ENCODE peak calls at places on chromosomes 16 and 17, in ten cellular contexts. L is breast epithelium, S is colonic mucosa, E is IMR-90, N is stomach, X is HCT116, F is left ventricle myocardium inferior, V is GM23338, G is Peyer's patch, W is cardiac muscle cell. K is an unnamed sample. For H3K4me1 and H3K36me3, the result is how much of the 10 kb centered on the place peaks cover.

GRCh38 chr17:11238710-11239109 is 2.3 kb upstream of the SHISA6 start:
- DNase-seq in L (no peak), S (no peak), E (no peak), N (no peak), X (no peak), F (no peak), V (no peak), G (no peak), W (no peak), K (no peak)

GRCh38 chr16:31181102-31181830 is 1.3 kb downstream of the FUS start:
- DNase-seq in L (peak), S (peak), E (peak), N (peak), X (no peak), F (peak), V (no peak), G (peak), W (peak), K (peak)

GRCh38 chr17:27535178-27535928 is 79.1 kb downstream of the KSR1 start:
- DNase-seq in L (no peak), S (peak), E (peak), N (no peak), X (no peak), F (no peak), V (no peak), G (peak), W (no peak), K (no peak)

GRCh38 chr16:28983644-28984043 is 1.2 kb upstream of the LAT start:
- DNase-seq in L (no peak), S (no peak), E (no peak), N (no peak), X (no peak), F (no peak), V (no peak), G (no peak), W (no peak), K (no peak)

GRCh38 chr17:7862692-7863437 is 5.1 kb downstream of the CYB5D1 start:
- DNase-seq in L (peak), S (peak), E (peak), N (no peak), X (no peak), F (peak), V (peak), G (peak), W (peak), K (no peak)

GRCh38 chr17:8830141-8830540 is 31.0 kb upstream of the MFSD6L start:
- DNase-seq in L (no peak), S (no peak), E (no peak), N (no peak), X (no peak), F (no peak), V (no peak), G (no peak), W (no peak), K (no peak)

GRCh38 chr16:46859719-46860152 is 24.4 kb upstream of the GPT2 start:
- DNase-seq in L (no peak), S (peak), E (peak), N (peak), X (peak), F (no peak), V (peak), G (peak), W (peak), K (no peak)

GRCh38 chr16:82990155-82990554 is 363.4 kb downstream of the CDH13 start:
- DNase-seq in L (no peak), S (no peak), E (peak), N (no peak), X (no peak), F (no peak), V (no peak), G (no peak), W (peak), K (no peak)

GRCh38 chr16:82846806-82847205 is 220.0 kb downstream of the CDH13 start:
- DNase-seq in L (no peak), S (no peak), E (no peak), N (no peak), X (no peak), F (no peak), V (no peak), G (no peak), W (no peak), K (no peak)

GRCh38 chr17:13024033-13024432 is 6.2 kb upstream of the ELAC2 start:
- DNase-seq in L (no peak), S (no peak), E (no peak), N (no peak), X (no peak), F (no peak), V (no peak), G (no peak), W (no peak), K (no peak)

GRCh38 chr16:85117418-85117817 is 5.1 kb upstream of the CIBAR2 start:
- DNase-seq in L (no peak), S (no peak), E (no peak), N (no peak), X (no peak), F (no peak), V (no peak), G (no peak), W (no peak), K (no peak)

GRCh38 chr16:81520560-81521135 is 76.0 kb downstream of the CMIP start:
- DNase-seq in L (no peak), S (no peak), E (no peak), N (no peak), X (no peak), F (no peak), V (no peak), G (no peak), W (no peak), K (no peak)
- H3K4me1 ChIP-seq in L (under half), S (under half), E (under half), N (under half), X (half or more), F (under half), V (under half), G (under half), W (under half), K (under half)

DNA sequence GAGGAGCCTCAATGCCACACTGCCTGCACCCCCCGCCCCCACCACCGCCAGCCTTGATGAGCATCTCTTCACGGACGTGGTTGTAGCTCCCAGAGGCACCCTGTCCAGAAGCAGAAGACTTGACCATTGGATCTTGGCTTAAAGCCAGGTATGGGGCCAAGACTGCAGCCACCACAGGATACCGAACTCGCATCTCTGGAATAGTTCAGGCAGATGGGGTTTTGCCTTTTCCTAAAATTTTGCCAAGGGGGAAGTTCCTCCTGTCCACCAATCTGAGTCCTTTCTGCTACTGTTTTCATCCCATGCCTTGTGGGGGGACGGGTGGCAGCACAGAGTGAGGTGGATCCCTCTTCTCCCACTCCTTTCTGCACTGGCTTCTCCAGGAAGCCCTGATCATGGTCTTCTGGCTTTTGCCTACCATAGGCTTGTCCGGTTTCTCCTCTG is 939 bp downstream of the CORO6 start:
- DNase-seq in L (no peak), S (no peak), E (no peak), N (no peak), X (no peak), F (no peak), V (no peak), G (no peak), W (peak), K (no peak)
- H3K4me3 ChIP-seq in L (peak), S (peak), E (peak), N (peak), X (peak), F (peak), V (peak), G (peak), W (peak), K (peak)

DNA sequence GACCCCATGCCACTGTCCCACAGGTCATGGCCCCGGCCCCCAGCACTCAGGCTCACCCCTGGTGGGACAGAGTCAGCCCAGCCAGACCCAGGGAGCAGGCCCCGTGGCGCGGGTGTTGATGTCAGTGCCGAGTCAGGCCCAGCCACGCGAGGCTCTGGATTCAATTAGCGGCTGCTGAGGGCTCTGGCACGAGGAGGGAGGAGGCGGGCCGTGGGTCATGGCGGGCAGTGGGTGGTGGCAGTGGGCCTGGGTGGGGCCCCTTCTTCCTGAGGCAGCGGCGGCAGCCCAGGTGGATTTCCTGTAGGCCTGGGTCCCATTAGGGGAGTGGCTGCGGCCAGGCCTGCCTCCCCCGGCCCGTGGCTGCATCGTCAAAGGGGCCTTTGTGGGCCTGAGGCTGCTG is 12.8 kb downstream of the VASN start:
- DNase-seq in L (peak), S (no peak), E (peak), N (no peak), X (no peak), F (peak), V (no peak), G (no peak), W (no peak), K (no peak)
- H3K36me3 ChIP-seq in L (under half), S (under half), E (under half), N (half or more), X (under half), F (under half), V (under half), G (under half), W (under half), K (half or more)

DNA sequence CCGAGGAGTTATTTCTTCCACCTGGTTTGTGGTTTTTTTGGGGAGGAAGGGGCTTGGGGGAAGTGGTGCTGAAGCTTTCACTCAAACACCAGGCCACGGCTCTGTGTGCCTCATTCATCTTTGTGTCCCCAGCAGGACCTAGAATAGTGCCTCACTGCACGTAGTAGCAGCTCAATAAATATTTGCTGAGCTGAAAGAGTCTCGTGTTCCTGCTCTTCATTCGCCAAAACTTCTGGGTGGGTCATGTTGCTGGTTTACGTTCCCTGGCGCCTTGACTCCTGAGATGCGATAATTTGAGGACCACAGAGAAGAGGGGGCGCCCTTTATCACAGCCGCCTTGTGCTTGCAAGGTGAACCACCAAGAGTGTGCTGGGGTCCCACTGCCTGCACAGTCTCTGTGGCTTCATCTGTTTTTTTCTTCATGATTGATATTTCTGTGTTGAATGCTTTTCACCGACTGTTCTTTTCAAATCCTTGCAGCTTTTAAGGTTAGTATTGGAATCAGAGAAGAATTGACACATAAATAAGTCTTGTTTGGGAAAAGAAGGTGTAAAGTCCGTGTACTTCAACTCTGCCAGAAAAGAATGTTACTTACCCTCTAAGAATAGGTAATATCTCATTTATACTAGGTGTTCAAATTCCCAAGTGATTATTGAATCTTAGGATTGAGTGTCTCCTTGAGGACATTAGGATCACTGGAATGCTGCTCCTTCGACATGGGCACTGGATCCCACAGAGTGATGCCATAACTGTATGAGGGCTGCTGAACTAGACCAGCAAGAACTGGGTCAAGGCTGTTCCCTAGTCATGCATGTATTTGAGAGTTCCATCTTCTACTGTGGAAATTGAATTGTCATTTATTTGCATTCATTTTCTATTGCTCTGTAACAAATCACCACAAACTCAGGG is 92.7 kb upstream of the CLEC18A start:
- DNase-seq in L (no peak), S (peak), E (no peak), N (no peak), X (no peak), F (no peak), V (peak), G (no peak), W (no peak), K (no peak)
- H3K4me1 ChIP-seq in L (under half), S (under half), E (under half), N (under half), X (under half), F (half or more), V (under half), G (under half), W (under half), K (under half)

GRCh38 chr17:75524971-75525805 is at the start of gene LLGL2:
- DNase-seq in L (peak), S (peak), E (peak), N (peak), X (peak), F (peak), V (peak), G (peak), W (peak), K (peak)
- H3K4me3 ChIP-seq in L (peak), S (peak), E (peak), N (peak), X (peak), F (peak), V (peak), G (peak), W (peak), K (peak)

DNA sequence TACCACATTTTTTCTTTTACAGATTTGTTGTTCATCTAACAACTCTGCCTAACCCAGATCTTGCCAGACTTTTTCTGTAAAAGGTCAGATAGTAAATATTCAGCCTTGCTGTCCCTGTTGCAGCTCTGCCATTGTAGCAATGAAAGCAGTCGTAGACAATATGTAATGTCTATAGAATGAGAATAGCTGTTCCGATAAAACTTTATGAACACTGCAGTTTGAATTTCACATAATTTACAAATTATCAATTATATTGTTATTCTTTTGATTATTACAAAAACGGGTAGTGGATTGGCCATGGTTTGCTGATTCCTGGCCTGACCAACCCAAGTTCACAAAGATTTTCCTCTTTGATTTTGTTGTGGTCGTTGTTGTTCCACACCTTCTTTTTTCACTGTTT is 2.9 kb downstream of the LRRC37B start:
- DNase-seq in L (no peak), S (no peak), E (no peak), N (no peak), X (no peak), F (no peak), V (no peak), G (no peak), W (no peak), K (no peak)
- H3K36me3 ChIP-seq in L (under half), S (under half), E (under half), N (under half), X (under half), F (under half), V (under half), G (under half), W (under half), K (under half)

DNA sequence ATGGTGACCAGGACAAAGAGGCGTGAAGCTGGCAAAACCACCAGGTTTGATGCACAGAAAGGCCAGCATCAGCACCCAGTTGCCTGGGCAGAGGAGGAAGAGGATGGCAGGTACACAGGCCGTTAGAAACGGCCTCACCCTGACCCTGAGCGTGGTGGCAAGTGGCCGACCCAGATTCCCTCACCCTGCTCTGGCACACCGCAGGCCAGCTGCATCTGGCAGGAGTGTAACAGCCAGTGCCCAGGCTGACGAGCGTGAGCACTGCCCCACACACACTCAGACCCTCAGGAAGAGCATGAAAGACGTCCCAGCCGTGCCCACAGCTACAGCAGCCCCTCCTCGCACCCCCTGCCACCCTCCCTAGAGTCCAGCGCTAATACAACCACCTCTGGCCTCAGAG is 82.0 kb downstream of the ANKRD11 start:
- DNase-seq in L (no peak), S (no peak), E (no peak), N (no peak), X (no peak), F (peak), V (no peak), G (no peak), W (no peak), K (no peak)
- H3K4me1 ChIP-seq in L (under half), S (under half), E (under half), N (half or more), X (under half), F (half or more), V (half or more), G (under half), W (under half), K (under half)